ENCODE peak calls at places on chromosomes 2 and 18, in eight cellular contexts. One of them, this sample, is unnamed. For H3K4me1, the result is how much of the 10 kb centered on the place peaks cover.

GRCh38 chr2:9178110-9178904 is 28.3 kb upstream of the ASAP2 start:
- DNase-seq in Karpas-422: no peak
- DNase-seq in mucosa of descending colon: no peak
- DNase-seq in DND-41: no peak
- DNase-seq in fibroblast of lung: no peak
- DNase-seq in right cardiac atrium: no peak
- DNase-seq in H1: no peak
- DNase-seq in A673: no peak
- DNase-seq in this sample: no peak

GRCh38 chr2:218257390-218257981 is 3.3 kb upstream of the GPBAR1 start:
- DNase-seq in Karpas-422: peak
- DNase-seq in mucosa of descending colon: no peak
- DNase-seq in DND-41: peak
- DNase-seq in fibroblast of lung: no peak
- DNase-seq in right cardiac atrium: no peak
- DNase-seq in H1: no peak
- DNase-seq in A673: peak
- DNase-seq in this sample: peak

GRCh38 chr2:143171817-143172216 is 42.6 kb downstream of the ARHGAP15 start:
- DNase-seq in Karpas-422: no peak
- DNase-seq in mucosa of descending colon: no peak
- DNase-seq in DND-41: no peak
- DNase-seq in fibroblast of lung: peak
- DNase-seq in right cardiac atrium: no peak
- DNase-seq in H1: no peak
- DNase-seq in A673: peak
- DNase-seq in this sample: no peak

GRCh38 chr18:35444636-35445035 is 53.1 kb downstream of the INO80C start:
- DNase-seq in Karpas-422: no peak
- DNase-seq in mucosa of descending colon: no peak
- DNase-seq in DND-41: no peak
- DNase-seq in fibroblast of lung: no peak
- DNase-seq in right cardiac atrium: no peak
- DNase-seq in H1: no peak
- DNase-seq in A673: no peak
- DNase-seq in this sample: no peak

GRCh38 chr18:4106407-4107033 is 348.6 kb downstream of the DLGAP1 start:
- DNase-seq in Karpas-422: peak
- DNase-seq in mucosa of descending colon: peak
- DNase-seq in DND-41: peak
- DNase-seq in fibroblast of lung: peak
- DNase-seq in right cardiac atrium: peak
- DNase-seq in H1: no peak
- DNase-seq in A673: peak
- DNase-seq in this sample: peak

GRCh38 chr2:121236650-121237049 is 48.4 kb downstream of the TFCP2L1 start:
- DNase-seq in Karpas-422: no peak
- DNase-seq in mucosa of descending colon: peak
- DNase-seq in DND-41: no peak
- DNase-seq in fibroblast of lung: no peak
- DNase-seq in right cardiac atrium: no peak
- DNase-seq in H1: no peak
- DNase-seq in A673: no peak
- DNase-seq in this sample: no peak

GRCh38 chr2:8152392-8153257 is 529.2 kb upstream of the ID2 start:
- DNase-seq in Karpas-422: peak
- DNase-seq in mucosa of descending colon: no peak
- DNase-seq in DND-41: peak
- DNase-seq in fibroblast of lung: no peak
- DNase-seq in right cardiac atrium: no peak
- DNase-seq in H1: no peak
- DNase-seq in A673: no peak
- DNase-seq in this sample: no peak

GRCh38 chr18:26617151-26617554 is 68.8 kb upstream of the KCTD1 start:
- DNase-seq in Karpas-422: no peak
- DNase-seq in mucosa of descending colon: no peak
- DNase-seq in DND-41: no peak
- DNase-seq in fibroblast of lung: peak
- DNase-seq in right cardiac atrium: no peak
- DNase-seq in H1: no peak
- DNase-seq in A673: peak
- DNase-seq in this sample: no peak

GRCh38 chr2:98452396-98453027 is 7.9 kb downstream of the INPP4A start:
- DNase-seq in Karpas-422: no peak
- DNase-seq in mucosa of descending colon: no peak
- DNase-seq in DND-41: no peak
- DNase-seq in fibroblast of lung: no peak
- DNase-seq in right cardiac atrium: no peak
- DNase-seq in H1: no peak
- DNase-seq in A673: no peak
- DNase-seq in this sample: no peak

GRCh38 chr2:178403671-178404379 is 47.1 kb downstream of the PRKRA start:
- DNase-seq in Karpas-422: no peak
- DNase-seq in mucosa of descending colon: no peak
- DNase-seq in DND-41: no peak
- DNase-seq in fibroblast of lung: no peak
- DNase-seq in right cardiac atrium: no peak
- DNase-seq in H1: no peak
- DNase-seq in A673: no peak
- DNase-seq in this sample: no peak

GRCh38 chr2:96977631-96978195 is 8.7 kb downstream of the FAM178B start:
- DNase-seq in Karpas-422: no peak
- DNase-seq in mucosa of descending colon: no peak
- DNase-seq in DND-41: no peak
- DNase-seq in fibroblast of lung: peak
- DNase-seq in right cardiac atrium: no peak
- DNase-seq in H1: no peak
- DNase-seq in A673: no peak
- DNase-seq in this sample: no peak

GRCh38 chr2:190088917-190089316 is 26.4 kb upstream of the MSTN start:
- DNase-seq in Karpas-422: peak
- DNase-seq in mucosa of descending colon: no peak
- DNase-seq in DND-41: peak
- DNase-seq in fibroblast of lung: peak
- DNase-seq in right cardiac atrium: peak
- DNase-seq in H1: no peak
- DNase-seq in A673: peak
- DNase-seq in this sample: no peak

GRCh38 chr2:205892141-205893064 is 193.6 kb downstream of the INO80D start:
- DNase-seq in Karpas-422: no peak
- DNase-seq in mucosa of descending colon: no peak
- DNase-seq in DND-41: no peak
- DNase-seq in fibroblast of lung: peak
- DNase-seq in right cardiac atrium: no peak
- DNase-seq in H1: no peak
- DNase-seq in A673: peak
- DNase-seq in this sample: peak

GRCh38 chr18:50092250-50092780 is 102.6 kb downstream of the MYO5B start:
- DNase-seq in Karpas-422: no peak
- DNase-seq in mucosa of descending colon: no peak
- DNase-seq in DND-41: no peak
- DNase-seq in fibroblast of lung: no peak
- DNase-seq in right cardiac atrium: no peak
- DNase-seq in H1: no peak
- DNase-seq in A673: no peak
- DNase-seq in this sample: no peak

GRCh38 chr2:112020561-112020960 is 34.5 kb upstream of the TMEM87B start:
- DNase-seq in Karpas-422: no peak
- DNase-seq in mucosa of descending colon: no peak
- DNase-seq in DND-41: no peak
- DNase-seq in fibroblast of lung: no peak
- DNase-seq in right cardiac atrium: no peak
- DNase-seq in H1: no peak
- DNase-seq in A673: no peak
- DNase-seq in this sample: no peak

GRCh38 chr18:3450358-3451107 is 561 bp downstream of the TGIF1 start:
- DNase-seq in Karpas-422: peak
- DNase-seq in mucosa of descending colon: peak
- DNase-seq in DND-41: peak
- DNase-seq in fibroblast of lung: peak
- DNase-seq in right cardiac atrium: peak
- DNase-seq in H1: no peak
- DNase-seq in A673: peak
- DNase-seq in this sample: peak

DNA sequence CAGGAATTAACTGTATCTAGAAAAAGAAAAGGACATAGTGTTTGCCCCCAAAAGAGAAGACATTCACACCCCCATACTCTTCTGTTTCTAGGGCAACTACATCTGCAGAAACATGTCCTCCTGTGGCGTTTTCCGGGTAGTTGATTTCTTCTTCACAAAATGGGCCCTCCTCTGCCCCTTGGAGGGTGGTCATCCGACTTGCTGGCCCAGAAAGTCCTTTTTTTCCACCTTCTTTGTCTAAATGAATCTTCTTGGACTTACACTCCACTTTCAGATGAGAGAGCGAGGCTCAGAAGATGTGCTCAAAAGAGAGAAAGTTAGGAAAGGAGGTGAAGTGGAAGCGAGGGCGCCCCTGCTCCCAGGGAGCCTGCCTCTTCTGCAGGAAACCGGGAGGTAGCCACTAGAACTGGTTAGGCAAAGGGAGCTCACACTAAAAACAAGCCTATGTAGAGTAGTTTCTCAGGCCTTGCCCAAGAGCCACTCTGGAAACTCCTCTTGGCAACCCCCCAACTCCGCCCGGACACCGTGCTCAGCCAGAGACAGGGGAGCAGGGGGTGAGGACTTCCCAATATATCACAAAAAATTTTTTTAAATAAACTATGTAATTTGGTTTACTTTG is 10.2 kb upstream of the SIX3 start:
- DNase-seq in Karpas-422: no peak
- DNase-seq in mucosa of descending colon: no peak
- DNase-seq in DND-41: no peak
- DNase-seq in fibroblast of lung: no peak
- DNase-seq in right cardiac atrium: no peak
- DNase-seq in H1: no peak
- DNase-seq in A673: no peak
- DNase-seq in this sample: no peak
- H3K4me1 ChIP-seq in Karpas-422: under half
- H3K4me1 ChIP-seq in mucosa of descending colon: under half
- H3K4me1 ChIP-seq in DND-41: under half
- H3K4me1 ChIP-seq in fibroblast of lung: under half
- H3K4me1 ChIP-seq in right cardiac atrium: under half
- H3K4me1 ChIP-seq in H1: under half
- H3K4me1 ChIP-seq in A673: under half
- H3K4me1 ChIP-seq in this sample: under half

DNA sequence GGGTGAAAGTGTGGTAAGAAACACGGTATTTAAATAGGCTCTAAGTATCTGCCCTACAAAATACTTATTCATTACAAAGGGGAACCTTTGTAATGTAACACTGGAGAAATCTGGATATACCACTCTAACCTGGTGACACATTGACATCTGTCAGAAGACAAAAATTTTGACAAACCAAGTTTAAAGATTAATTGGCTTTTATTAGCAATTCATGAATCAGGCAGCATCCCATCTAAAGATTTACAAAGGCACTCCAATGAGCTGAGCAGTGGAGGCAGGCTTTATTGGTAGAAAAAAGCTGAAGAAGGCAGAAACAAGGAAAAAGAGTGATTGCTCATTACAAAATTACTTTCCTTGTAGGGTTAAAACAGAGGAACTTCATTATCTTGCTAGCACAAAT is 35.0 kb downstream of the BMPR2 start:
- DNase-seq in Karpas-422: no peak
- DNase-seq in mucosa of descending colon: no peak
- DNase-seq in DND-41: no peak
- DNase-seq in fibroblast of lung: no peak
- DNase-seq in right cardiac atrium: no peak
- DNase-seq in H1: no peak
- DNase-seq in A673: no peak
- DNase-seq in this sample: no peak
- H3K4me1 ChIP-seq in Karpas-422: under half
- H3K4me1 ChIP-seq in mucosa of descending colon: under half
- H3K4me1 ChIP-seq in DND-41: under half
- H3K4me1 ChIP-seq in fibroblast of lung: under half
- H3K4me1 ChIP-seq in right cardiac atrium: under half
- H3K4me1 ChIP-seq in H1: under half
- H3K4me1 ChIP-seq in A673: under half
- H3K4me1 ChIP-seq in this sample: under half

GRCh38 chr2:241307055-241307454 is 8.4 kb downstream of the HDLBP start:
- DNase-seq in Karpas-422: no peak
- DNase-seq in mucosa of descending colon: no peak
- DNase-seq in DND-41: no peak
- DNase-seq in fibroblast of lung: no peak
- DNase-seq in right cardiac atrium: no peak
- DNase-seq in H1: no peak
- DNase-seq in A673: no peak
- DNase-seq in this sample: no peak
- H3K4me1 ChIP-seq in Karpas-422: half or more
- H3K4me1 ChIP-seq in mucosa of descending colon: under half
- H3K4me1 ChIP-seq in DND-41: under half
- H3K4me1 ChIP-seq in fibroblast of lung: under half
- H3K4me1 ChIP-seq in right cardiac atrium: under half
- H3K4me1 ChIP-seq in H1: under half
- H3K4me1 ChIP-seq in A673: under half
- H3K4me1 ChIP-seq in this sample: under half

GRCh38 chr2:173161516-173161915 is 85.9 kb downstream of the MAP3K20 start:
- DNase-seq in Karpas-422: no peak
- DNase-seq in mucosa of descending colon: no peak
- DNase-seq in DND-41: no peak
- DNase-seq in fibroblast of lung: no peak
- DNase-seq in right cardiac atrium: no peak
- DNase-seq in H1: no peak
- DNase-seq in A673: no peak
- DNase-seq in this sample: no peak
- H3K4me1 ChIP-seq in Karpas-422: under half
- H3K4me1 ChIP-seq in mucosa of descending colon: under half
- H3K4me1 ChIP-seq in DND-41: under half
- H3K4me1 ChIP-seq in fibroblast of lung: under half
- H3K4me1 ChIP-seq in right cardiac atrium: under half
- H3K4me1 ChIP-seq in H1: under half
- H3K4me1 ChIP-seq in A673: under half
- H3K4me1 ChIP-seq in this sample: half or more

DNA sequence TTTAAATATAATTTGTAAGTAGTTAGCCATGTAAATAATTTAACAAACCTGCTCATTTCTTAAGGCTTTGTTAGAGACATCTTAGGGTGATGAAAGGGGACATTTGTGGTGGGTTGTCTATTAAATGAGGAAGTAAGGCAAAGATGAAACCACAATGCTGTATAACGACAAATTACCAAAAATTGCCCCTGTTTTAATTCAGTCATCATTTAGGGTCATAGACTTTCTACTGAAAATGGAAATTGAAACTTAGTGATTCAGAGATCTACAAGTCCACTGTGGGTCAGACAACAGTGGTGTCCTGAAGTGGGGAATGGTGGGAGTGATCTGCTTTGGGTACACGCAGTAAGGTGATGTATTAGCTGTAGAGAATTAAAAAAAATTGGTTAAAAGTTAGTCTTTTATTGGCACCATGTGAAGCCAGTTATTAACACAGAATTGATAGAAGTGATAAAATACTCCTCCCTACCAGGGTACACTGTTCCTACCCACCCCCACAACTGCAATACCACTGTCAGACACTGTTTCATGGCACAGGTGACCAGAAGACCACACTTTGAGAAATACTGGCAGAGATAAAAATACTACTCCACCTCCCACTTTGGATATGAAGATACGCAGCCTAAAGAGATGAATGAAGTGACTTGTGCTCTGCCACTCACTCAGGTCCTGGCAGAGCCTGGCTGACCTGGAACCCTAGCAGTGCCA is 13.4 kb downstream of the CERS6 start:
- DNase-seq in Karpas-422: peak
- DNase-seq in mucosa of descending colon: no peak
- DNase-seq in DND-41: no peak
- DNase-seq in fibroblast of lung: no peak
- DNase-seq in right cardiac atrium: no peak
- DNase-seq in H1: no peak
- DNase-seq in A673: no peak
- DNase-seq in this sample: no peak
- H3K4me1 ChIP-seq in Karpas-422: under half
- H3K4me1 ChIP-seq in mucosa of descending colon: under half
- H3K4me1 ChIP-seq in DND-41: under half
- H3K4me1 ChIP-seq in fibroblast of lung: under half
- H3K4me1 ChIP-seq in right cardiac atrium: under half
- H3K4me1 ChIP-seq in H1: under half
- H3K4me1 ChIP-seq in A673: under half
- H3K4me1 ChIP-seq in this sample: under half